ENCODE peak calls at places on chromosome 1, in eight cellular contexts. X is HT1080; H is Right ventricle myocardium superior; J is tibial nerve; W is GM18507; F is NCI-H1092 treated with DMSO at 0.1 percent for 48 hours; E is HFFc6; U is activated CD4-positive, alpha-beta T cell treated with anti-CD3 and anti-CD28 coated beads, Interleukin-2, amount 50 U/mL, for 4 hours. Z is an unnamed sample.

GRCh38 chr1:209808059-209808494 is 2.1 kb upstream of the IRF6 start:
- DNase-seq in F (peak; percentile 81), J (no peak), E (peak; percentile 98), X (peak; percentile 98), H (peak; percentile 59), W (no peak), U (no peak), Z (no peak)

GRCh38 chr1:68796888-68797287 is 300.0 kb upstream of the DEPDC1 start:
- DNase-seq in F (no peak), E (no peak), X (no peak), H (no peak), U (no peak), J (no peak), W (no peak), Z (no peak)

GRCh38 chr1:91511386-91511785 is 10.7 kb downstream of the CDC7 start:
- DNase-seq in J (no peak), U (no peak), H (no peak), X (no peak), E (peak; percentile 52), W (no peak), F (peak; percentile 21), Z (no peak)

GRCh38 chr1:48603222-48603621 is 131.2 kb upstream of the SPATA6 start:
- DNase-seq in F (no peak), U (no peak), J (no peak), W (no peak), E (no peak), X (no peak), H (no peak), Z (no peak)

GRCh38 chr1:64692911-64693310 is 52.0 kb upstream of the RAVER2 start:
- DNase-seq in E (no peak), W (no peak), U (no peak), J (no peak), F (no peak), H (no peak), X (no peak), Z (no peak)

GRCh38 chr1:44694863-44695478 is 20.5 kb downstream of the ARMH1 start:
- DNase-seq in U (no peak), H (no peak), W (no peak), J (no peak), F (no peak), X (no peak), E (no peak), Z (no peak)

GRCh38 chr1:33176362-33176850 is 5.4 kb downstream of the TRIM62 start:
- DNase-seq in U (no peak), J (no peak), W (no peak), X (peak; percentile 17), F (no peak), H (no peak), E (peak; percentile 25), Z (no peak)

GRCh38 chr1:45400049-45400448 is 59.8 kb upstream of the MUTYH start:
- DNase-seq in J (no peak), W (no peak), E (no peak), F (no peak), X (no peak), H (no peak), U (no peak), Z (no peak)

GRCh38 chr1:59393211-59394180 is 96.6 kb downstream of the FGGY start:
- DNase-seq in E (peak; percentile 58), J (peak; percentile 84), W (no peak), U (no peak), X (peak; percentile 54), F (peak; percentile 91), H (peak; percentile 83), Z (no peak)

GRCh38 chr1:32652244-32652962 is 1.4 kb downstream of the RBBP4 start:
- DNase-seq in H (no peak), U (no peak), X (no peak), J (no peak), F (no peak), E (no peak), W (no peak), Z (no peak)

GRCh38 chr1:192474080-192474683 is 101.4 kb upstream of the RGS1 start:
- DNase-seq in U (no peak), X (peak; percentile 46), J (peak; percentile 20), H (no peak), E (no peak), F (peak; percentile 39), W (peak; percentile 4), Z (no peak)

GRCh38 chr1:17475729-17476128 is 36.3 kb upstream of the RCC2 start:
- DNase-seq in E (peak; percentile 95), U (no peak), H (no peak), J (no peak), F (no peak), X (peak; percentile 79), W (no peak), Z (no peak)

GRCh38 chr1:160626560-160627342 is 20.1 kb downstream of the SLAMF1 start:
- DNase-seq in E (no peak), U (no peak), F (no peak), W (no peak), X (no peak), J (no peak), H (no peak), Z (no peak)